ENCODE peak calls at places on chromosome 19, in four cellular contexts. V is HFFc6, U is H9, S is K562. K is an unnamed sample.

GRCh38 chr19:55660991-55661390 is 6.2 kb downstream of the U2AF2 start:
- DNase-seq in U (no peak), V (no peak), S (no peak), K (no peak)

GRCh38 chr19:35671818-35672217 is 5.5 kb downstream of the UPK1A start:
- DNase-seq in S (peak), V (no peak), U (no peak), K (peak)

GRCh38 chr19:2376784-2377519 is 16.9 kb downstream of the TMPRSS9 start:
- DNase-seq in S (no peak), V (no peak), U (no peak), K (no peak)

GRCh38 chr19:8615813-8616596 is 5.5 kb upstream of the ADAMTS10 start:
- DNase-seq in V (peak), S (peak), U (peak), K (peak)

GRCh38 chr19:38657633-38658222 is 10.3 kb downstream of the ACTN4 start:
- DNase-seq in S (no peak), V (peak), U (no peak), K (no peak)

GRCh38 chr19:55809381-55810058 is 22.3 kb downstream of the NLRP11 start:
- DNase-seq in U (peak), S (peak), V (peak), K (no peak)

GRCh38 chr19:39397360-39398296 is 6.5 kb downstream of the MED29 start:
- DNase-seq in S (peak), U (peak), V (peak), K (peak)

GRCh38 chr19:1172353-1173159 is 1.5 kb downstream of the SBNO2 start:
- DNase-seq in S (no peak), V (peak), U (no peak), K (no peak)

GRCh38 chr19:3366761-3367571 is 583 bp downstream of the NFIC start:
- DNase-seq in S (peak), V (no peak), U (no peak), K (peak)

GRCh38 chr19:32868206-32868950 is 1.2 kb downstream of the SLC7A9 start:
- DNase-seq in S (no peak), V (no peak), U (no peak), K (no peak)

GRCh38 chr19:51461723-51462161 is 3.5 kb upstream of the SIGLEC8 start:
- DNase-seq in S (no peak), U (no peak), V (no peak), K (no peak)

GRCh38 chr19:9641810-9642209 is 20.8 kb upstream of the ZNF561 start:
- DNase-seq in U (no peak), V (no peak), S (no peak), K (no peak)

GRCh38 chr19:15866646-15867045 is 31.2 kb downstream of the CYP4F2 start:
- DNase-seq in V (no peak), S (no peak), U (no peak), K (no peak)

GRCh38 chr19:12875086-12875485 is 6.2 kb downstream of the DNASE2 start:
- DNase-seq in S (no peak), U (no peak), V (no peak), K (no peak)

GRCh38 chr19:22052644-22053013 is 345 bp downstream of the ZNF257 start:
- DNase-seq in U (no peak), V (no peak), S (no peak), K (no peak)

GRCh38 chr19:14505488-14506239 is 9.7 kb upstream of the GIPC1 start:
- DNase-seq in U (peak), S (peak), V (peak), K (peak)

GRCh38 chr19:715347-715746 is 6.6 kb downstream of the PALM start:
- DNase-seq in S (no peak), U (no peak), V (no peak), K (no peak)

GRCh38 chr19:40283414-40284250 is 1.5 kb downstream of the AKT2 start:
- DNase-seq in U (no peak), S (peak), V (no peak), K (no peak)

GRCh38 chr19:10431254-10431942 is 11.1 kb downstream of the PDE4A start:
- DNase-seq in U (no peak), S (peak), V (no peak), K (peak)

GRCh38 chr19:53086949-53087348 is 16.3 kb downstream of the ZNF160 start:
- DNase-seq in U (no peak), S (no peak), V (peak), K (peak)

GRCh38 chr19:38733493-38734175 is 10.6 kb downstream of the CAPN12 start:
- DNase-seq in U (peak), S (no peak), V (no peak), K (no peak)

GRCh38 chr19:46992699-46993535 is 26.7 kb upstream of the NPAS1 start:
- DNase-seq in U (no peak), V (no peak), S (no peak), K (no peak)

GRCh38 chr19:29775575-29775900 is 36.3 kb upstream of the CCNE1 start:
- DNase-seq in U (no peak), S (no peak), V (no peak), K (no peak)

GRCh38 chr19:39390460-39390758 is 497 bp downstream of the PAF1 start:
- DNase-seq in V (no peak), U (no peak), S (no peak), K (no peak)

GRCh38 chr19:35757231-35757748 is 461 bp upstream of the HSPB6 start:
- DNase-seq in V (peak), S (peak), U (no peak), K (peak)

GRCh38 chr19:12720851-12721655 is 2.7 kb downstream of the TNPO2 start:
- DNase-seq in S (peak), U (no peak), V (peak), K (peak)

GRCh38 chr19:29837448-29837961 is 25.7 kb downstream of the CCNE1 start:
- DNase-seq in U (no peak), V (no peak), S (no peak), K (no peak)

GRCh38 chr19:6721113-6721474 is 644 bp upstream of the C3 start:
- DNase-seq in U (no peak), V (no peak), S (no peak), K (no peak)

GRCh38 chr19:6720369-6721112 is at the start of gene C3:
- DNase-seq in V (peak), S (no peak), U (no peak), K (peak)

GRCh38 chr19:6718741-6719539 is 1.5 kb downstream of the C3 start:
- DNase-seq in S (peak), V (no peak), U (peak), K (peak)

GRCh38 chr19:6719540-6719861 is 949 bp downstream of the C3 start:
- DNase-seq in U (no peak), S (no peak), V (no peak), K (no peak)

DNA sequence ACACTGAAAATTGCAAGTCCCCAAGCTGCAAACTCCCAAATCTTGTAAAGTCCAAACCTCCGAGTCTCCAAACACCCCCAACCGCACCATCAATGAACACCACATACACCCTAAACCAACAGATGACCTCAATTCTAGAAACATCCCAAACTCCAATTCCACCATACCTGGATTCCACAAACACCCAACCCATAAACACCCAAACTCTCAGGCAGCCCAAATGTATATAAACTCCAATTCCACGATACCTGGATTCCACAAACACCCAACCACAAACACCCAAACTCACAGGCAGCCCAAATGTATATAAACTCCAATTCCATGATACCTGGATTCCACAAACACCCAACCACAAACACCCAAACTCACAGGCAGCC is 470 bp downstream of the C3 start:
- DNase-seq in U (no peak), V (no peak), S (no peak), K (no peak)
- TF ChIP-seq CTCF in U (no peak), V (no peak), S (no peak), K (no peak)

GRCh38 chr19:45038931-45039893 is at the start of gene CLASRP:
- DNase-seq in U (peak), V (peak), S (peak), K (peak)
- TF ChIP-seq CTCF in U (no peak), V (no peak), S (no peak), K (peak)

DNA sequence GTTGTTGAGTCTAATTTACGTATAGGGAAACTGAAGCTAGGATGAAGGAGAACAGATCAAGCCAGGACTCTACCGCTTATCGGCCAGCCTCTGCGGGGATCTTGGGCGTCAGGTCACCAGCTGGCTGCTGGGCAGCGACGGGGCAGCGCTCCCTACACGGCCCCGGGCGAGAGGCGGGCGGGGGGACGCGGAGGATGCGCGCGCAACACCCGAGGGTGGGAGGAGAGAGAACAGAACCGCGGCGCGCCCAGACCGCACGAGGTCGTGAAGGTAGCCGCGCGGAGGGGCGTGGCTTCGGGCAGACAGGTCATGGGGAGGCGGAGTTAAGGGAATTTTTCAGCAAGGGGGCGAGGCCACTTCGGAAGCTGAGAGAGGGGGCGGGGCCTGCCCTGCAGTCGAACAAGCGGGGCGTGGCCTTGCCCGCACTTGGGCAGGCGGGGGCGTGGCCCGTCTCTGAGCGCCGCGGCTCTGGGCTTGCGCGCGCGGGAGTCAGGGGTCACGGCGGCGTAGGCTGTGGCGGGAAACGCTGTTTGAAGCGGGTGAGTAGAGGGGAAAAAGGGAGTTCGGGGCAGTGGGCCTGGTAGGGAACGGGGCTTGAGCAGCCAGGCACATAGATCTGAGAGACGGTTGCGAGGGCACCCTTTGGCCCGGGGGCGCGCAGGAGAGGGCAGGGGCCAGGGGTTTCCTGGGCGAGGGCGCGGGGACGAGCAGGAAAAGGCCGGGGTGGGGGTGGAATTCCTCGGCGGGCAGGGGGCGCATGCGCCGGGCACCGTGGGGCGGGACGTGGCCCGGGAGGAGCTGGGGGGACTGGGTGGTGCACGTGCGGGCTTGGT is at the start of gene POLD1:
- DNase-seq in V (peak), S (peak), U (peak), K (peak)
- TF ChIP-seq CTCF in V (peak), S (no peak), U (no peak), K (no peak)

GRCh38 chr19:45152504-45153338 is 8.1 kb downstream of the NKPD1 start:
- DNase-seq in S (no peak), U (peak), V (no peak), K (no peak)
- TF ChIP-seq CTCF in S (no peak), U (peak), V (no peak), K (no peak)

GRCh38 chr19:45163751-45164150 is 3.0 kb upstream of the NKPD1 start:
- DNase-seq in V (no peak), S (no peak), U (no peak), K (no peak)

GRCh38 chr19:45166723-45167252 is 6.0 kb upstream of the NKPD1 start:
- DNase-seq in V (no peak), U (peak), S (no peak), K (no peak)

GRCh38 chr19:45163156-45163555 is 2.4 kb upstream of the NKPD1 start:
- DNase-seq in V (no peak), U (no peak), S (no peak), K (no peak)

GRCh38 chr19:45162464-45163143 is 1.8 kb upstream of the NKPD1 start:
- DNase-seq in U (no peak), S (no peak), V (no peak), K (no peak)

DNA sequence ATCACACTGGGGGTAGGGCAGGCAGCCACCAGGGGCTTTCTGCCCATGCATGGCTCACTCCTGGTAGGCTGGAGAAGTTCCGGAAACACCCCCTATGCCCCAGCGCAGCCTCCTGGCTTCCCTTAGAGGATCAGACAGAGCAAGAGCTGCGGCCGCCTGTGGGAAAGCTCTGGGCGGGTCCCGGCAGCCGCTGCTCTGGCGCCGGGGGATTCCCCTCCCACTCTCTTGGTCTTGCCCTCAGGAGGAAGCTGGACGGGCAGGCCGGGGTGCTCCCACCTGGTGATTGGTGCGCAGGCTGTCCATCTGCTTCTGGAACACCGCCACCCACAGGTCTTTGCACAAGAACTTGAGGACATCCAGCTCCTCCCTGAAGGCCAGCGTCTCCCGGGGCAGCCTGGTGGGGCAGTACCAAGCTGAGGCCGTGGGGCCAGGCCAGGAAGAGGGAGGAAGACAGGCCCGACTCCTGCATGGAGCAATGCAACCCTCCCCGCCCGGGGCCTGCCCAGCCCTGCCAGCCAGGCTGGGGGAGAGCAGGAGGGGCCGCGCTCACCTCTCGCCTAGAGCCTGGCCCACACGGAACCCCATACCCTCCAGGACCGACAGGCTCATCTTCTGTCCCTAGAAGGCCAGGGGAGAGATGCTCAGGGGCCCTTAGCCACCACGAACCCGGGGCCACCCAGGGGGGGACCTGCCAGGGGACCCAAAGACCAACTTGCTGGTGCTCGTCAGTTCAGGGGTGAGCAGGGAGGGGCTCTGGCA is 4.0 kb upstream of the NKPD1 start:
- DNase-seq in V (peak), S (peak), U (peak), K (peak)
- TF ChIP-seq CTCF in V (peak), S (no peak), U (peak), K (no peak)

GRCh38 chr19:49153167-49153809 is 1.9 kb downstream of the HRC start:
- DNase-seq in S (no peak), U (no peak), V (no peak), K (no peak)
- TF ChIP-seq CTCF in S (no peak), U (no peak), V (no peak), K (no peak)

GRCh38 chr19:11558881-11559828 is at the start of gene ELOF1:
- DNase-seq in V (peak), U (peak), S (peak), K (peak)
- TF ChIP-seq CTCF in V (peak), U (peak), S (no peak), K (peak)